ENCODE peak calls at places on chromosomes 4 and X, in five cellular contexts. One of them, this sample, is unnamed.

GRCh38 chr4:148376151-148376550 is 66.1 kb downstream of the NR3C2 start:
- DNase-seq in B cell: no peak
- DNase-seq in CD8-positive, alpha-beta T cell: peak; percentile 31
- DNase-seq in Calu3: peak; percentile 56
- DNase-seq in GM20000: no peak
- DNase-seq in this sample: no peak

GRCh38 chr4:5572114-5572513 is 136.2 kb downstream of the EVC2 start:
- DNase-seq in B cell: no peak
- DNase-seq in CD8-positive, alpha-beta T cell: no peak
- DNase-seq in Calu3: no peak
- DNase-seq in GM20000: no peak
- DNase-seq in this sample: no peak

GRCh38 chrX:78950157-78950556 is 5.0 kb downstream of the P2RY10 start:
- DNase-seq in B cell: no peak
- DNase-seq in CD8-positive, alpha-beta T cell: no peak
- DNase-seq in Calu3: no peak
- DNase-seq in GM20000: no peak
- DNase-seq in this sample: no peak

GRCh38 chr4:21476753-21477152 is 471.8 kb downstream of the KCNIP4 start:
- DNase-seq in B cell: no peak
- DNase-seq in CD8-positive, alpha-beta T cell: no peak
- DNase-seq in Calu3: peak; percentile 1
- DNase-seq in GM20000: no peak
- DNase-seq in this sample: no peak

GRCh38 chr4:109658871-109659410 is 44.3 kb downstream of the CASP6 start:
- DNase-seq in B cell: no peak
- DNase-seq in CD8-positive, alpha-beta T cell: no peak
- DNase-seq in Calu3: no peak
- DNase-seq in GM20000: no peak
- DNase-seq in this sample: no peak

GRCh38 chr4:26687728-26688127 is 103.8 kb downstream of the TBC1D19 start:
- DNase-seq in B cell: no peak
- DNase-seq in CD8-positive, alpha-beta T cell: no peak
- DNase-seq in Calu3: no peak
- DNase-seq in GM20000: no peak
- DNase-seq in this sample: no peak

GRCh38 chrX:136318895-136319597 is 18.3 kb downstream of the ADGRG4 start:
- DNase-seq in B cell: no peak
- DNase-seq in CD8-positive, alpha-beta T cell: no peak
- DNase-seq in Calu3: no peak
- DNase-seq in GM20000: no peak
- DNase-seq in this sample: no peak

GRCh38 chr4:68342139-68342538 is 7.8 kb downstream of the YTHDC1 start:
- DNase-seq in B cell: no peak
- DNase-seq in CD8-positive, alpha-beta T cell: no peak
- DNase-seq in Calu3: no peak
- DNase-seq in GM20000: no peak
- DNase-seq in this sample: no peak

GRCh38 chr4:1683903-1684755 is at the start of gene FAM53A:
- DNase-seq in B cell: peak; percentile 90
- DNase-seq in CD8-positive, alpha-beta T cell: peak; percentile 91
- DNase-seq in Calu3: peak; percentile 96
- DNase-seq in GM20000: peak; percentile 99
- DNase-seq in this sample: peak; percentile 98

GRCh38 chrX:150213481-150214030 is 149.6 kb upstream of the MAMLD1 start:
- DNase-seq in B cell: no peak
- DNase-seq in CD8-positive, alpha-beta T cell: no peak
- DNase-seq in Calu3: no peak
- DNase-seq in GM20000: no peak
- DNase-seq in this sample: no peak

GRCh38 chrX:41022579-41022978 is 62.7 kb upstream of the USP9X start:
- DNase-seq in B cell: no peak
- DNase-seq in CD8-positive, alpha-beta T cell: no peak
- DNase-seq in Calu3: no peak
- DNase-seq in GM20000: no peak
- DNase-seq in this sample: no peak

GRCh38 chr4:153261922-153262321 is 57.7 kb downstream of the TRIM2 start:
- DNase-seq in B cell: no peak
- DNase-seq in CD8-positive, alpha-beta T cell: no peak
- DNase-seq in Calu3: no peak
- DNase-seq in GM20000: no peak
- DNase-seq in this sample: no peak
- TF ChIP-seq CTCF in B cell: no peak
- TF ChIP-seq CTCF in CD8-positive, alpha-beta T cell: no peak
- TF ChIP-seq CTCF in Calu3: no peak
- TF ChIP-seq CTCF in GM20000: no peak
- TF ChIP-seq CTCF in this sample: no peak

GRCh38 chrX:103742339-103742738 is 31.6 kb downstream of the TMEM31 start:
- DNase-seq in B cell: no peak
- DNase-seq in CD8-positive, alpha-beta T cell: no peak
- DNase-seq in Calu3: no peak
- DNase-seq in GM20000: no peak
- DNase-seq in this sample: no peak

GRCh38 chrX:103741879-103742278 is 31.2 kb downstream of the TMEM31 start:
- DNase-seq in B cell: no peak
- DNase-seq in CD8-positive, alpha-beta T cell: no peak
- DNase-seq in Calu3: no peak
- DNase-seq in GM20000: no peak
- DNase-seq in this sample: no peak

GRCh38 chrX:103747199-103747598 is 29.4 kb upstream of the PLP1 start:
- DNase-seq in B cell: no peak
- DNase-seq in CD8-positive, alpha-beta T cell: no peak
- DNase-seq in Calu3: no peak
- DNase-seq in GM20000: no peak
- DNase-seq in this sample: no peak
- TF ChIP-seq CTCF in B cell: no peak
- TF ChIP-seq CTCF in CD8-positive, alpha-beta T cell: no peak
- TF ChIP-seq CTCF in Calu3: no peak
- TF ChIP-seq CTCF in GM20000: no peak
- TF ChIP-seq CTCF in this sample: no peak

DNA sequence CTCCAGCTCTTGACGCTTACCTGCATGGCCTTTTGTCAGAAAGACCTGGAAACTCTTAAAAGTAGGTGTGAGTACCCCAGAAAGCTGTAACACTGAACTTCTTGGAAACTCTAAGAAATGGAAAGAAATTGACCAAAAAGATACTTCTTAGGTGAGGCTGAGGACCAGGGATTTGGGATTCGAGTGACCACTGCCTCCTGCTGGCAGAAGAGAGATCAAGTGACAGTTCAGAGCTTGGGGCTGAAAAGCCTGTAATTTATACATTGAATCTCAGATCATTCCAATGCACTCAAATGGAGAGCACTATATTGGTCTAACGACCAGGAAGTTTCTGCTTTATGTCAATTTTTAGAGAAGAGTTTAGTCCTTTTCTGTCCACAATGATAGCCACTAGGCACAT is 204.6 kb downstream of the PDGFRA start:
- DNase-seq in B cell: no peak
- DNase-seq in CD8-positive, alpha-beta T cell: no peak
- DNase-seq in Calu3: no peak
- DNase-seq in GM20000: no peak
- DNase-seq in this sample: no peak
- TF ChIP-seq CTCF in B cell: no peak
- TF ChIP-seq CTCF in CD8-positive, alpha-beta T cell: no peak
- TF ChIP-seq CTCF in Calu3: no peak
- TF ChIP-seq CTCF in GM20000: peak; percentile 1
- TF ChIP-seq CTCF in this sample: no peak

DNA sequence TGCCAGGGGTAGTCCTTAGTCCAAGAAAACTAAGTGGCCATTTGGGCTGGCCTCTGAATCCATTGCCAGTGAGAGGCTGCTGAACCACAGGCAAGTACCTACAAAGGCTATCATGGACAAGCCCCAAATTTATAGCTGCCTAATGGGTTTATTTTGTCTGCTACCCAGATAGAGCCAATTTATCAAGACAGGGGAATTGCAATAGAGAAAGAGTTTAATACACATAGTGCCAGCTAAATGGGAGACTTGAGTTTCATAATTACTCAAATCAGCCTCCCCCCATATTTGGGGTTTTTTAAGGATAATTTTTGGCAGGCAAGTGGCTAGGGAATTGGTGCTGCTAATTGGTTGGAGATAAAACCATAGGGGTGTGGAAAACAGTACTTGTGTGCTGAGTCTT is 73.1 kb upstream of the BMP2K start:
- DNase-seq in B cell: no peak
- DNase-seq in CD8-positive, alpha-beta T cell: no peak
- DNase-seq in Calu3: no peak
- DNase-seq in GM20000: no peak
- DNase-seq in this sample: no peak
- TF ChIP-seq CTCF in B cell: no peak
- TF ChIP-seq CTCF in CD8-positive, alpha-beta T cell: no peak
- TF ChIP-seq CTCF in Calu3: no peak
- TF ChIP-seq CTCF in GM20000: no peak
- TF ChIP-seq CTCF in this sample: no peak

DNA sequence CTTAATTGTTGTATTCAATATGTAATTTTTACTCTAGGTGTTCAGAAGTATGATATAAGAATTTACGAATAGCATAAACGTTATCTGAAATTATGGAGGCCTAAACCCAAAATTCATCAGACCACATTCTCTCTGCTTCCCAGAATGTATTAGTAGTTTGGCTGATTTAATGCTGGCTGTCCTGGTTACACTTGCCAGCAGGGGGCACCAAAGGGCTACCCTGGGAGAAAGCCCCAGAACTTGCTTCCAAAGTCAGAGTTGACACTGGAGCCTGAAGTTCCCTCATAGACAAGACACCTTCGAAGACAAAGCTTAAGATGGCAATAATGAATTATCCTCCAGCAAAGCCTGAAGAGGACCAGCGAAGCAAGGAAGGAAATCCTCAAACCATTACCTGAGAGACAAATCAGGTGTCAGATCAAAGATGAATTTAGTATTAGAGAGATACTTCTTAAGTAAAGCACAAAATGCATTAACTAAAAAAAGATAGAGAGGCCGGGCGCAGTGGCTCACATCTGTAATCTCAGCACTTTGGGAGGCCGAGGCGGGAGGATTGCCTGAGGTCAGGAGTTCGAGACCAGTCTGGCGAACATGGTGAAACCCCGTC is 11.3 kb upstream of the ANOS1 start:
- DNase-seq in B cell: peak; percentile 46
- DNase-seq in CD8-positive, alpha-beta T cell: peak; percentile 41
- DNase-seq in Calu3: peak; percentile 76
- DNase-seq in GM20000: peak; percentile 22
- DNase-seq in this sample: peak; percentile 52
- TF ChIP-seq CTCF in B cell: peak; percentile 66
- TF ChIP-seq CTCF in CD8-positive, alpha-beta T cell: peak; percentile 65
- TF ChIP-seq CTCF in Calu3: peak; percentile 77
- TF ChIP-seq CTCF in GM20000: peak; percentile 13
- TF ChIP-seq CTCF in this sample: peak; percentile 65

DNA sequence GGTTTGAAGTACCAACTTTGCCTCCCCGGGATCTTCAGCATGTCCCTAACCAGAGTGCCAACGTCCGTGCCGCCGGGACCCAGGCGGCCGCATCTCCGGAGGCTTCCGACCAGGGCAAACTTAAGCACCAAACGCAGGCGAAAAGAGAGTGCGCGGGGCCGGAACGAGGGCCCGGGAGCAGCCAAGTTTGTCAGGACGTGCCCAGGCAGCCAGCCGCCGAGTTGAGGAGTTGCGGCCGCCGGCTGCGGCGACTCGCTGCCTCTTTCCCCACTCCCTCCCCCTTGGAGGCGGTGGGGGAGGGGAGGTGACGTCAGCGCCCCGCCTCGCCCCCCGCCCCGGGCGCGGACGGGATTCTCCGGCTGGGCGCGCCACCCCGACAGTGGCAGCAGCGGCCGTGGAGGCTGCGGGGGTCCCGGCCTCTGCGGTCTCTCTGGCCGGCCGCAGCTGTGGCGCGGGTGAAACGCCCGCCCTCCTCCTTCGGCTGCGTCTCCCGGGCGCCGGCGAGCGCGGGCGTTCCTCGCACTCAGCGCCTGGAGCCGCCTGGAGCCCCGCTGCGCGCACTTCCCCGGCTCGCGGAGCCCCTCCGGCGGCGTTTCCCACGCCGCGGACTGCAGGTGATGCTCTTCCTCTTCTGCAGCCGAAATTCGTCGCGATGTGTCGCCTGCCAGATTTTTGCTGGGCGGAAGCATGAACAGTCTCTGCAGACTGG is 2.9 kb upstream of the FAT1 start:
- DNase-seq in B cell: no peak
- DNase-seq in CD8-positive, alpha-beta T cell: no peak
- DNase-seq in Calu3: peak; percentile 85
- DNase-seq in GM20000: peak; percentile 31
- DNase-seq in this sample: no peak
- TF ChIP-seq CTCF in B cell: no peak
- TF ChIP-seq CTCF in CD8-positive, alpha-beta T cell: no peak
- TF ChIP-seq CTCF in Calu3: no peak
- TF ChIP-seq CTCF in GM20000: no peak
- TF ChIP-seq CTCF in this sample: no peak

GRCh38 chr4:185838514-185839203 is 26.7 kb upstream of the SORBS2 start:
- DNase-seq in B cell: no peak
- DNase-seq in CD8-positive, alpha-beta T cell: no peak
- DNase-seq in Calu3: no peak
- DNase-seq in GM20000: no peak
- DNase-seq in this sample: no peak
- TF ChIP-seq CTCF in B cell: no peak
- TF ChIP-seq CTCF in CD8-positive, alpha-beta T cell: no peak
- TF ChIP-seq CTCF in Calu3: no peak
- TF ChIP-seq CTCF in GM20000: no peak
- TF ChIP-seq CTCF in this sample: no peak